ENCODE peak calls at places on chromosomes 7 and 10, in eight cellular contexts. I is GM12865, V is AG04449, N is ascending aorta, R is PC-3, C is bronchial epithelial cell, B is esophagus squamous epithelium, L is progenitor cell of endocrine pancreas. J is an unnamed sample.

GRCh38 chr7:65938336-65938895 is 43.6 kb downstream of the GUSB start:
- DNase-seq in I (no peak), V (no peak), N (no peak), R (no peak), C (no peak), B (no peak), L (no peak), J (no peak)

GRCh38 chr10:120453886-120454285 is 3.1 kb upstream of the PLPP4 start:
- DNase-seq in I (peak; percentile 8), V (no peak), N (no peak), R (no peak), C (no peak), B (no peak), L (no peak), J (no peak)

GRCh38 chr7:16668049-16668858 is 22.3 kb downstream of the BZW2 start:
- DNase-seq in I (no peak), V (peak; percentile 99), N (peak; percentile 77), R (peak; percentile 99), C (peak; percentile 100), B (no peak), L (no peak), J (peak; percentile 40)

GRCh38 chr7:218896-219580 is 26.7 kb downstream of the FAM20C start:
- DNase-seq in I (no peak), V (no peak), N (no peak), R (no peak), C (no peak), B (no peak), L (no peak), J (no peak)

GRCh38 chr7:107045980-107046379 is 1.5 kb downstream of the PRKAR2B start:
- DNase-seq in I (no peak), V (peak; percentile 46), N (no peak), R (peak; percentile 59), C (no peak), B (no peak), L (no peak), J (no peak)

GRCh38 chr7:36301914-36302771 is 87.5 kb upstream of the ANLN start:
- DNase-seq in I (no peak), V (no peak), N (peak; percentile 61), R (peak; percentile 38), C (peak; percentile 33), B (no peak), L (no peak), J (no peak)

GRCh38 chr10:71774916-71775702 is 1.8 kb upstream of the VSIR start:
- DNase-seq in I (no peak), V (no peak), N (peak; percentile 76), R (no peak), C (no peak), B (no peak), L (no peak), J (no peak)

GRCh38 chr10:51879238-51879637 is 179.8 kb upstream of the CSTF2T start:
- DNase-seq in I (peak; percentile 77), V (peak; percentile 100), N (peak; percentile 87), R (peak; percentile 99), C (peak; percentile 100), B (no peak), L (no peak), J (no peak)

GRCh38 chr7:127390817-127391590 is 1.5 kb downstream of the ZNF800 start:
- DNase-seq in I (no peak), V (no peak), N (no peak), R (no peak), C (no peak), B (no peak), L (no peak), J (no peak)

GRCh38 chr10:117241541-117242462 is 888 bp downstream of the SLC18A2 start:
- DNase-seq in I (no peak), V (no peak), N (no peak), R (no peak), C (no peak), B (no peak), L (no peak), J (peak; percentile 67)

GRCh38 chr10:91511549-91512330 is 101.6 kb downstream of the HECTD2 start:
- DNase-seq in I (peak; percentile 3), V (peak; percentile 75), N (no peak), R (peak; percentile 56), C (peak; percentile 81), B (no peak), L (no peak), J (no peak)

GRCh38 chr7:95817846-95818245 is 45.5 kb downstream of the DYNC1I1 start:
- DNase-seq in I (no peak), V (no peak), N (no peak), R (no peak), C (no peak), B (no peak), L (no peak), J (no peak)

GRCh38 chr10:80537705-80538480 is at the start of gene SH2D4B:
- DNase-seq in I (no peak), V (no peak), N (no peak), R (no peak), C (no peak), B (no peak), L (no peak), J (no peak)

GRCh38 chr10:43077421-43078171 is 727 bp downstream of the RET start:
- DNase-seq in I (no peak), V (no peak), N (no peak), R (no peak), C (no peak), B (no peak), L (no peak), J (peak; percentile 63)

GRCh38 chr10:104123397-104123796 is 1.4 kb downstream of the SFR1 start:
- DNase-seq in I (no peak), V (no peak), N (no peak), R (peak; percentile 45), C (peak; percentile 50), B (no peak), L (no peak), J (no peak)
- TF ChIP-seq CTCF in I (peak; percentile 7), V (peak; percentile 29), N (no peak), R (peak; percentile 68), C (peak; percentile 20), B (peak; percentile 28), L (no peak), J (peak; percentile 32)

GRCh38 chr10:396535-397220 is 261.4 kb downstream of the ZMYND11 start:
- DNase-seq in I (no peak), V (no peak), N (no peak), R (no peak), C (no peak), B (no peak), L (no peak), J (no peak)
- TF ChIP-seq CTCF in I (no peak), V (no peak), N (no peak), R (no peak), C (no peak), B (no peak), L (no peak), J (no peak)

DNA sequence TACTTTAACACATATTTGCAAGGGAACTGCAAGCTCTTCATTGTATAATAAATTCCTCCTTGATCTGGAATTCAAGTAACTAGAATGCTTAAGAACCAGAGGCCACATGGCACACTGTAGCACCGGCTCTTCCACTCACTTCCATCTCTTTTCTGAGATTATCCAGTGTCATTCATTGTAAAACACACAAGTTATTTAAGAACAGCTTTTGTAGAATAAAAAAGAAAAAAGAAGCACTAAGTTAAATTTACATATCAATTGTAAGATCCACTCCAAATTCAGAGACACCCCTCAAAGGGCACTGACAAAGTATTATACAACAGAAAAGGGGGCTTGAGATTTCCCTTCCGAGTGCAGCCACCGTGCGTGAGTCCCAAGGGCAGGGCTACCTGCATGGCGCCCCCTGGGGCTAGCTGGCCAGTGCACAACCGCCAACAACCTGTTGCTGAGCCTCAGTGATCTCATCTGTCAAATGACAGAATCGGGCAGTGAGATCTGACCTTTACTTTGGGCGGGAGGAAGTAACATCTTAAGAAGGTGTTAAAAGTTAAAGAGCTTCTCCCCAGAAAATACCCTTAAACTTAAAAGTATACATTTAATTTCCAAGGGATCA is 12.5 kb downstream of the GLI3 start:
- DNase-seq in I (no peak), V (no peak), N (no peak), R (no peak), C (no peak), B (no peak), L (no peak), J (peak; percentile 76)
- TF ChIP-seq CTCF in I (no peak), V (no peak), N (no peak), R (peak; percentile 38), C (no peak), B (no peak), L (peak; percentile 15), J (peak; percentile 69)

DNA sequence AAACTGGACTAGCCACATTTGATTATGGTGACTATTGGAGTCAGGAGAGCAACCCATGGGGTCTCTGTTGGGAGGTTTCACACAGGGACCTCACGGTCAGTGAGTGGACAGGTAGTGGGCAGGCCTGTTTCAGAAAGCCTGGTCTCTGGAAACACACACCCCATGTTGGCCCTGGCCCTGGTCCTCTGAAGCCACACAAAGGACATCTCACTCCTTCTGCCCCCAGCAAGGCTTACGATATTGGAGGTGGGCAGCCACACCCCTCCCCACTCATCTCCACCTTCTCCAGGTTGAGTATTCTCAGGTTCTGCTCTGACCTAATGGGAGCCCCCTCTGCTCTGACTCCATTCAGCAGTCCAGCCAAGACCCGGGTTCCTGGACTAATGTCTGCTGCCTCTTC is 748.8 kb downstream of the GRID1 start:
- DNase-seq in I (no peak), V (no peak), N (no peak), R (no peak), C (no peak), B (no peak), L (no peak), J (no peak)
- TF ChIP-seq CTCF in I (no peak), V (no peak), N (no peak), R (no peak), C (no peak), B (no peak), L (no peak), J (no peak)

DNA sequence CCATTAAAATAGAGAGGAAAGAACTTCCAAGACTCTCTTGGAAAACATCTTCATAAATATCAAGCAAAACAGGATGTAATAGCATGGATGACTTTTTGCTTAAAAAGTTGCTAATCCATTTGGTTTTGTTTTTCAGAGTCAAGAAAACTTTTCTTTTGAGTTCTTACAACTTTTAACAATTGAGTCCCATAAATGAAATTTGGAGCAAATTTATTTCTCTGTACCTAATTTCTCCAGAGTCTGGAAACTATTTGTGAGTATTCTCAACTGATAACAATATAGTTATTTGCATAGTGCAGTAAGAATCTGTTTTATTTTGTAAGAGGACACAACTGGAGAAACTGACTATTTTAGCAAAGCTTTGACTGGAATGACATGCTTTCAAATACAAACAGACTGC is 606.3 kb upstream of the IGFBP3 start:
- DNase-seq in I (no peak), V (no peak), N (no peak), R (no peak), C (no peak), B (no peak), L (no peak), J (no peak)
- TF ChIP-seq CTCF in I (no peak), V (no peak), N (no peak), R (no peak), C (no peak), B (no peak), L (no peak), J (no peak)